ENCODE peak calls at places on chromosomes 11 and 22, in five cellular contexts. One of them, this sample, is unnamed.
A peak's percentile ranks its signal among the peaks of the same experiment; 100 is the strongest.

GRCh38 chr22:45328822-45329535 is 19.2 kb downstream of the FAM118A start:
- DNase-seq in Kasumi-1: no peak
- DNase-seq in skeletal muscle cell: no peak
- DNase-seq in T47D: no peak
- DNase-seq in SK-MEL-5: peak; percentile 70
- DNase-seq in this sample: peak; percentile 98

GRCh38 chr11:121067453-121067852 is 33.6 kb upstream of the TECTA start:
- DNase-seq in Kasumi-1: no peak
- DNase-seq in skeletal muscle cell: peak; percentile 2
- DNase-seq in T47D: no peak
- DNase-seq in SK-MEL-5: no peak
- DNase-seq in this sample: peak; percentile 59

GRCh38 chr11:81007046-81007445 is 1566.2 kb upstream of the TENM4 start:
- DNase-seq in Kasumi-1: peak; percentile 14
- DNase-seq in skeletal muscle cell: no peak
- DNase-seq in T47D: peak; percentile 22
- DNase-seq in SK-MEL-5: peak; percentile 17
- DNase-seq in this sample: no peak

GRCh38 chr11:66050581-66051231 is 1.5 kb upstream of the SF3B2 start:
- DNase-seq in Kasumi-1: no peak
- DNase-seq in skeletal muscle cell: no peak
- DNase-seq in T47D: no peak
- DNase-seq in SK-MEL-5: no peak
- DNase-seq in this sample: peak; percentile 40

GRCh38 chr11:8296203-8296602 is 32.5 kb upstream of the LMO1 start:
- DNase-seq in Kasumi-1: no peak
- DNase-seq in skeletal muscle cell: no peak
- DNase-seq in T47D: no peak
- DNase-seq in SK-MEL-5: no peak
- DNase-seq in this sample: no peak

GRCh38 chr22:24727218-24727851 is 47.2 kb downstream of the PIWIL3 start:
- DNase-seq in Kasumi-1: no peak
- DNase-seq in skeletal muscle cell: peak; percentile 47
- DNase-seq in T47D: peak; percentile 13
- DNase-seq in SK-MEL-5: peak; percentile 50
- DNase-seq in this sample: peak; percentile 29

GRCh38 chr11:117509543-117509942 is 181.9 kb downstream of the CEP164 start:
- DNase-seq in Kasumi-1: no peak
- DNase-seq in skeletal muscle cell: no peak
- DNase-seq in T47D: no peak
- DNase-seq in SK-MEL-5: no peak
- DNase-seq in this sample: no peak

GRCh38 chr22:20783844-20784723 is 10.2 kb downstream of the SERPIND1 start:
- DNase-seq in Kasumi-1: peak; percentile 73
- DNase-seq in skeletal muscle cell: no peak
- DNase-seq in T47D: peak; percentile 41
- DNase-seq in SK-MEL-5: peak; percentile 84
- DNase-seq in this sample: peak; percentile 59

GRCh38 chr11:129286813-129287212 is 88.8 kb upstream of the BARX2 start:
- DNase-seq in Kasumi-1: no peak
- DNase-seq in skeletal muscle cell: no peak
- DNase-seq in T47D: peak; percentile 49
- DNase-seq in SK-MEL-5: peak; percentile 29
- DNase-seq in this sample: peak; percentile 1